ENCODE peak calls at places on chromosomes 5 and 9, in five cellular contexts. One of them, this sample, is unnamed. For H3K4me1, the result is how much of the 10 kb centered on the place peaks cover.

GRCh38 chr9:94950733-94951590 is 224.5 kb downstream of the AOPEP start:
- DNase-seq in A549: no peak
- DNase-seq in Caco-2: no peak
- DNase-seq in uterus: no peak
- DNase-seq in esophagus squamous epithelium: no peak
- DNase-seq in this sample: no peak

GRCh38 chr9:137067860-137068538 is 2.4 kb downstream of the SAPCD2 start:
- DNase-seq in A549: peak
- DNase-seq in Caco-2: peak
- DNase-seq in uterus: peak
- DNase-seq in esophagus squamous epithelium: no peak
- DNase-seq in this sample: peak

GRCh38 chr5:173577166-173577565 is 39.3 kb downstream of the BOD1 start:
- DNase-seq in A549: no peak
- DNase-seq in Caco-2: no peak
- DNase-seq in uterus: no peak
- DNase-seq in esophagus squamous epithelium: no peak
- DNase-seq in this sample: no peak

GRCh38 chr9:10265102-10265708 is 347.6 kb downstream of the PTPRD start:
- DNase-seq in A549: no peak
- DNase-seq in Caco-2: no peak
- DNase-seq in uterus: no peak
- DNase-seq in esophagus squamous epithelium: no peak
- DNase-seq in this sample: no peak

GRCh38 chr9:135887021-135887507 is 20.3 kb downstream of the CAMSAP1 start:
- DNase-seq in A549: no peak
- DNase-seq in Caco-2: no peak
- DNase-seq in uterus: no peak
- DNase-seq in esophagus squamous epithelium: no peak
- DNase-seq in this sample: peak

GRCh38 chr9:71249729-71250317 is 128.4 kb upstream of the TRPM3 start:
- DNase-seq in A549: peak
- DNase-seq in Caco-2: peak
- DNase-seq in uterus: no peak
- DNase-seq in esophagus squamous epithelium: no peak
- DNase-seq in this sample: no peak

GRCh38 chr5:105956456-105957177 is 1714.1 kb downstream of the EFNA5 start:
- DNase-seq in A549: no peak
- DNase-seq in Caco-2: no peak
- DNase-seq in uterus: no peak
- DNase-seq in esophagus squamous epithelium: no peak
- DNase-seq in this sample: no peak

GRCh38 chr5:18394154-18394804 is 760.0 kb downstream of the TAF11L14 start:
- DNase-seq in A549: peak
- DNase-seq in Caco-2: peak
- DNase-seq in uterus: no peak
- DNase-seq in esophagus squamous epithelium: no peak
- DNase-seq in this sample: no peak

GRCh38 chr9:116414374-116414773 is 260.8 kb downstream of the PAPPA start:
- DNase-seq in A549: no peak
- DNase-seq in Caco-2: no peak
- DNase-seq in uterus: no peak
- DNase-seq in esophagus squamous epithelium: no peak
- DNase-seq in this sample: no peak

GRCh38 chr5:140627972-140628371 is 5.0 kb downstream of the CD14 start:
- DNase-seq in A549: no peak
- DNase-seq in Caco-2: no peak
- DNase-seq in uterus: no peak
- DNase-seq in esophagus squamous epithelium: no peak
- DNase-seq in this sample: no peak

GRCh38 chr9:70601000-70601929 is 186.8 kb upstream of the KLF9 start:
- DNase-seq in A549: no peak
- DNase-seq in Caco-2: no peak
- DNase-seq in uterus: peak
- DNase-seq in esophagus squamous epithelium: no peak
- DNase-seq in this sample: peak

GRCh38 chr5:65014769-65015168 is 246.0 kb downstream of the CWC27 start:
- DNase-seq in A549: no peak
- DNase-seq in Caco-2: no peak
- DNase-seq in uterus: no peak
- DNase-seq in esophagus squamous epithelium: no peak
- DNase-seq in this sample: no peak

GRCh38 chr9:114769664-114770063 is 36.2 kb downstream of the TNFSF15 start:
- DNase-seq in A549: no peak
- DNase-seq in Caco-2: no peak
- DNase-seq in uterus: no peak
- DNase-seq in esophagus squamous epithelium: no peak
- DNase-seq in this sample: no peak

GRCh38 chr9:82934949-82935348 is 128.0 kb downstream of the RASEF start:
- DNase-seq in A549: peak
- DNase-seq in Caco-2: peak
- DNase-seq in uterus: no peak
- DNase-seq in esophagus squamous epithelium: no peak
- DNase-seq in this sample: no peak

GRCh38 chr5:100550531-100551036 is 15.4 kb downstream of the FAM174A start:
- DNase-seq in A549: no peak
- DNase-seq in Caco-2: no peak
- DNase-seq in uterus: no peak
- DNase-seq in esophagus squamous epithelium: no peak
- DNase-seq in this sample: no peak

GRCh38 chr5:170070556-170071412 is 34.9 kb upstream of the FOXI1 start:
- DNase-seq in A549: peak
- DNase-seq in Caco-2: peak
- DNase-seq in uterus: no peak
- DNase-seq in esophagus squamous epithelium: no peak
- DNase-seq in this sample: peak

GRCh38 chr9:38686923-38687322 is 33.0 kb downstream of the FAM240B start:
- DNase-seq in A549: no peak
- DNase-seq in Caco-2: no peak
- DNase-seq in uterus: no peak
- DNase-seq in esophagus squamous epithelium: no peak
- DNase-seq in this sample: no peak

GRCh38 chr5:9445989-9446388 is 99.9 kb downstream of the SEMA5A start:
- DNase-seq in A549: no peak
- DNase-seq in Caco-2: no peak
- DNase-seq in uterus: no peak
- DNase-seq in esophagus squamous epithelium: no peak
- DNase-seq in this sample: no peak

GRCh38 chr9:134751630-134752029 is 110.0 kb downstream of the COL5A1 start:
- DNase-seq in A549: no peak
- DNase-seq in Caco-2: no peak
- DNase-seq in uterus: no peak
- DNase-seq in esophagus squamous epithelium: no peak
- DNase-seq in this sample: no peak

GRCh38 chr5:59810041-59810440 is 83.5 kb downstream of the PDE4D start:
- DNase-seq in A549: peak
- DNase-seq in Caco-2: peak
- DNase-seq in uterus: peak
- DNase-seq in esophagus squamous epithelium: peak
- DNase-seq in this sample: peak

GRCh38 chr5:149246906-149247305 is 24.8 kb upstream of the AFAP1L1 start:
- DNase-seq in A549: no peak
- DNase-seq in Caco-2: no peak
- DNase-seq in uterus: no peak
- DNase-seq in esophagus squamous epithelium: no peak
- DNase-seq in this sample: no peak

GRCh38 chr5:172725785-172726184 is 45.2 kb downstream of the DUSP1 start:
- DNase-seq in A549: no peak
- DNase-seq in Caco-2: no peak
- DNase-seq in uterus: no peak
- DNase-seq in esophagus squamous epithelium: no peak
- DNase-seq in this sample: no peak

GRCh38 chr9:126502417-126503332 is 111.1 kb upstream of the LMX1B start:
- DNase-seq in A549: no peak
- DNase-seq in Caco-2: no peak
- DNase-seq in uterus: no peak
- DNase-seq in esophagus squamous epithelium: no peak
- DNase-seq in this sample: no peak

GRCh38 chr9:27086818-27087680 is 22.0 kb upstream of the TEK start:
- DNase-seq in A549: no peak
- DNase-seq in Caco-2: no peak
- DNase-seq in uterus: no peak
- DNase-seq in esophagus squamous epithelium: no peak
- DNase-seq in this sample: no peak

GRCh38 chr9:129266536-129266935 is 88.5 kb upstream of the IER5L start:
- DNase-seq in A549: no peak
- DNase-seq in Caco-2: no peak
- DNase-seq in uterus: no peak
- DNase-seq in esophagus squamous epithelium: no peak
- DNase-seq in this sample: no peak

GRCh38 chr5:141843156-141843927 is 34.9 kb downstream of the PCDH1 start:
- DNase-seq in A549: no peak
- DNase-seq in Caco-2: no peak
- DNase-seq in uterus: no peak
- DNase-seq in esophagus squamous epithelium: no peak
- DNase-seq in this sample: no peak

GRCh38 chr9:128552744-128553221 is 396 bp downstream of the SPTAN1 start:
- DNase-seq in A549: no peak
- DNase-seq in Caco-2: peak
- DNase-seq in uterus: peak
- DNase-seq in esophagus squamous epithelium: no peak
- DNase-seq in this sample: peak

GRCh38 chr9:33151601-33152000 is 15.5 kb downstream of the B4GALT1 start:
- DNase-seq in A549: no peak
- DNase-seq in Caco-2: no peak
- DNase-seq in uterus: no peak
- DNase-seq in esophagus squamous epithelium: no peak
- DNase-seq in this sample: no peak

GRCh38 chr9:33148367-33149019 is 18.6 kb downstream of the B4GALT1 start:
- DNase-seq in A549: no peak
- DNase-seq in Caco-2: no peak
- DNase-seq in uterus: no peak
- DNase-seq in esophagus squamous epithelium: no peak
- DNase-seq in this sample: no peak

GRCh38 chr9:33153001-33153400 is 14.1 kb downstream of the B4GALT1 start:
- DNase-seq in A549: no peak
- DNase-seq in Caco-2: no peak
- DNase-seq in uterus: no peak
- DNase-seq in esophagus squamous epithelium: no peak
- DNase-seq in this sample: no peak

GRCh38 chr9:33153666-33154065 is 13.5 kb downstream of the B4GALT1 start:
- DNase-seq in A549: no peak
- DNase-seq in Caco-2: no peak
- DNase-seq in uterus: no peak
- DNase-seq in esophagus squamous epithelium: no peak
- DNase-seq in this sample: no peak

GRCh38 chr9:33151007-33151557 is 16.1 kb downstream of the B4GALT1 start:
- DNase-seq in A549: no peak
- DNase-seq in Caco-2: no peak
- DNase-seq in uterus: peak
- DNase-seq in esophagus squamous epithelium: no peak
- DNase-seq in this sample: peak
- H3K4me1 ChIP-seq in A549: half or more
- H3K4me1 ChIP-seq in Caco-2: half or more
- H3K4me1 ChIP-seq in uterus: under half
- H3K4me1 ChIP-seq in esophagus squamous epithelium: under half
- H3K4me1 ChIP-seq in this sample: half or more

DNA sequence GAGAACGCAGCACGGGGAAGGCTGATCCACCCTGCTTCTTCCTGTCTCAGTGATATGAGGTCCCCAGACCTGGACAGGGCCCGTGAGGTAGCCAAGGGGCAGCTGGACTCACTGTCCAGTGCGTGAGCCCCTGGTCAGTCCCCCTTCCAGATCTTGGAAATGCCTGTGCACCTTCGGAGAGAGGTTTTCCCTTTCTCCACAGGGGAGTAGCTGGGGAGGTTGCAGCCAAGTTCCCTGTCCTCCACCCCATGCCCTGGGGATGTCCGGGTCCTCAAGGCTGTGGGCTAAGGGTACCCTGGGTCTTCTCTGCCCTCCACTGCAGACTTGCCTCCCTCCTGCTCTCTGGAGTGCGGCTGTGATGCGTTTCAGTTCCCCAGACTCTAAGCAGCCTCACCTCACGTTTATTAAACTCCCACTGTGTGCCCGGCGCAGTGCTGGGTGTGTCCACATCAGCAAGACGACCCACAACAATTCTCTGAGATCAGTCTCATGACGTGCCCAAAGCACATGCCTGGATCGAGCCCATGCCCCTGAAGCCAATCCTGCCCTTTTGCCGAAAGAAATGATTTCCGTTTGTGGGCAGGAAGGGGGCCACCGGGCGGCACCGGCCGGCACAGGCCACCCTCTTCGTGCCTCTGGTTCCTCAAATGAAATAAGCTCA is 101.3 kb upstream of the PHYKPL start:
- DNase-seq in A549: no peak
- DNase-seq in Caco-2: no peak
- DNase-seq in uterus: no peak
- DNase-seq in esophagus squamous epithelium: no peak
- DNase-seq in this sample: no peak
- H3K4me1 ChIP-seq in A549: under half
- H3K4me1 ChIP-seq in Caco-2: under half
- H3K4me1 ChIP-seq in uterus: under half
- H3K4me1 ChIP-seq in esophagus squamous epithelium: under half
- H3K4me1 ChIP-seq in this sample: under half

GRCh38 chr5:109352475-109352874 is 57.3 kb downstream of the PJA2 start:
- DNase-seq in A549: no peak
- DNase-seq in Caco-2: no peak
- DNase-seq in uterus: no peak
- DNase-seq in esophagus squamous epithelium: no peak
- DNase-seq in this sample: no peak

GRCh38 chr5:109352024-109352423 is 57.8 kb downstream of the PJA2 start:
- DNase-seq in A549: no peak
- DNase-seq in Caco-2: no peak
- DNase-seq in uterus: no peak
- DNase-seq in esophagus squamous epithelium: no peak
- DNase-seq in this sample: no peak

GRCh38 chr5:109347252-109347888 is 62.4 kb downstream of the PJA2 start:
- DNase-seq in A549: no peak
- DNase-seq in Caco-2: no peak
- DNase-seq in uterus: no peak
- DNase-seq in esophagus squamous epithelium: no peak
- DNase-seq in this sample: no peak

GRCh38 chr5:109350537-109351270 is 59.1 kb downstream of the PJA2 start:
- DNase-seq in A549: no peak
- DNase-seq in Caco-2: no peak
- DNase-seq in uterus: no peak
- DNase-seq in esophagus squamous epithelium: no peak
- DNase-seq in this sample: no peak

DNA sequence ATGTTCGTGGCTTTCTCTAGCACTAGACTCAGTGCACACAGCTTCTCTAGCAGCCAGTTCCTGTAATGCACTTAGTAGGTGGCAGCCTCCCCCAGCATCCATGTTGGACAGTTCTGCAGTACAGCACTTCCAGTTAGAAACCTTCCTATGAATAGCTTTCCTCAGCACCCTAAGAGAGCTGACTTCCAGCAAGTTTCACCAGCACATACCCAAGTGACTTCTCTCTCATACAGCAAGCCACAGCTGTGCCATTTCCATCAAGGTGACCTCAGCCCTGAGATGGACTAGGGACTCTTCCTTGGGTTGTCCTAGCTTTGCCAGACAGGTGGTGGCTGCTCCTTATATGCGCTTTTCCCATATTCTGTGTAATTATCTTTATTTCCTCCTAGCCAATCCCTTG is 60.4 kb downstream of the PJA2 start:
- DNase-seq in A549: no peak
- DNase-seq in Caco-2: no peak
- DNase-seq in uterus: no peak
- DNase-seq in esophagus squamous epithelium: no peak
- DNase-seq in this sample: no peak
- H3K4me1 ChIP-seq in A549: under half
- H3K4me1 ChIP-seq in Caco-2: under half
- H3K4me1 ChIP-seq in uterus: under half
- H3K4me1 ChIP-seq in esophagus squamous epithelium: under half
- H3K4me1 ChIP-seq in this sample: under half

GRCh38 chr5:67203701-67204074 is 7.1 kb upstream of the CD180 start:
- DNase-seq in A549: no peak
- DNase-seq in Caco-2: no peak
- DNase-seq in uterus: no peak
- DNase-seq in esophagus squamous epithelium: no peak
- DNase-seq in this sample: no peak
- H3K4me1 ChIP-seq in A549: under half
- H3K4me1 ChIP-seq in Caco-2: under half
- H3K4me1 ChIP-seq in uterus: under half
- H3K4me1 ChIP-seq in esophagus squamous epithelium: under half
- H3K4me1 ChIP-seq in this sample: under half